ENCODE peak calls at places on chromosomes 5 and 9, in seven cellular contexts. H, R, M, W, Y, F and S are unnamed samples.

GRCh38 chr9:110602281-110602680 is 22.7 kb upstream of the SVEP1 start:
- DNase-seq in H (no peak), R (no peak), M (no peak), W (no peak), Y (no peak), F (no peak), S (no peak)

GRCh38 chr5:124649548-124650501 is 96.6 kb downstream of the ZNF608 start:
- DNase-seq in H (no peak), R (no peak), M (peak), W (no peak), Y (no peak), F (peak), S (no peak)

GRCh38 chr9:13719981-13720380 is 440.5 kb upstream of the MPDZ start:
- DNase-seq in H (no peak), R (no peak), M (no peak), W (no peak), Y (no peak), F (no peak), S (no peak)

GRCh38 chr9:129412814-129413536 is 207.9 kb downstream of the C9orf50 start:
- DNase-seq in H (peak), R (peak), M (peak), W (peak), Y (no peak), F (peak), S (peak)

GRCh38 chr5:122846051-122846567 is 696 bp downstream of the SNX24 start:
- DNase-seq in H (no peak), R (no peak), M (no peak), W (no peak), Y (peak), F (no peak), S (no peak)

GRCh38 chr5:122694884-122695283 is 80.0 kb upstream of the SNX2 start:
- DNase-seq in H (no peak), R (no peak), M (no peak), W (no peak), Y (no peak), F (no peak), S (no peak)

GRCh38 chr5:181260720-181261319 is at the start of gene TRIM52:
- DNase-seq in H (peak), R (peak), M (peak), W (peak), Y (peak), F (peak), S (peak)

GRCh38 chr5:103487822-103488493 is 74.6 kb downstream of the NUDT12 start:
- DNase-seq in H (no peak), R (no peak), M (no peak), W (no peak), Y (no peak), F (no peak), S (no peak)

GRCh38 chr5:56814361-56814962 is 887 bp upstream of the MAP3K1 start:
- DNase-seq in H (peak), R (no peak), M (peak), W (no peak), Y (peak), F (peak), S (no peak)

GRCh38 chr5:167348286-167348926 is 943.0 kb upstream of the WWC1 start:
- DNase-seq in H (no peak), R (no peak), M (no peak), W (no peak), Y (no peak), F (no peak), S (no peak)

GRCh38 chr5:60285910-60286309 is 392.4 kb upstream of the PDE4D start:
- DNase-seq in H (no peak), R (no peak), M (no peak), W (no peak), Y (no peak), F (no peak), S (no peak)

GRCh38 chr9:128243486-128244415 is 32.1 kb downstream of the GOLGA2 start:
- DNase-seq in H (no peak), R (no peak), M (no peak), W (peak), Y (no peak), F (no peak), S (no peak)

GRCh38 chr5:32325067-32325466 is 12.3 kb upstream of the MTMR12 start:
- DNase-seq in H (no peak), R (no peak), M (no peak), W (no peak), Y (no peak), F (no peak), S (no peak)

GRCh38 chr9:114929166-114929565 is 1.2 kb downstream of the TNFSF8 start:
- DNase-seq in H (no peak), R (no peak), M (no peak), W (no peak), Y (no peak), F (no peak), S (no peak)

GRCh38 chr5:141816598-141817399 is 61.4 kb downstream of the PCDH1 start:
- DNase-seq in H (no peak), R (no peak), M (no peak), W (no peak), Y (no peak), F (no peak), S (no peak)

GRCh38 chr9:81071108-81071507 is 618.2 kb downstream of the TLE1 start:
- DNase-seq in H (no peak), R (no peak), M (no peak), W (no peak), Y (no peak), F (no peak), S (no peak)

GRCh38 chr5:120613729-120614128 is 149.6 kb downstream of the PRR16 start:
- DNase-seq in H (no peak), R (no peak), M (no peak), W (no peak), Y (no peak), F (no peak), S (no peak)

GRCh38 chr9:35993976-35994720 is 36.2 kb upstream of the OR2S2 start:
- DNase-seq in H (no peak), R (no peak), M (no peak), W (no peak), Y (no peak), F (no peak), S (no peak)

GRCh38 chr5:90803891-90804290 is 245.3 kb downstream of the ADGRV1 start:
- DNase-seq in H (no peak), R (no peak), M (no peak), W (no peak), Y (no peak), F (no peak), S (no peak)

GRCh38 chr5:99010294-99010693 is 81.5 kb upstream of the CHD1 start:
- DNase-seq in H (no peak), R (no peak), M (no peak), W (no peak), Y (no peak), F (no peak), S (no peak)

GRCh38 chr5:86337667-86338460 is 279.9 kb upstream of the COX7C start:
- DNase-seq in H (no peak), R (no peak), M (no peak), W (no peak), Y (no peak), F (no peak), S (peak)

GRCh38 chr9:20550326-20550725 is 72.0 kb downstream of the MLLT3 start:
- DNase-seq in H (no peak), R (no peak), M (no peak), W (no peak), Y (no peak), F (no peak), S (no peak)

GRCh38 chr5:62419609-62420008 is 7.0 kb downstream of the IPO11 start:
- DNase-seq in H (no peak), R (no peak), M (no peak), W (no peak), Y (no peak), F (no peak), S (no peak)

GRCh38 chr5:103827976-103828375 is 265.4 kb upstream of the NUDT12 start:
- DNase-seq in H (no peak), R (no peak), M (no peak), W (no peak), Y (no peak), F (no peak), S (no peak)

GRCh38 chr5:173326501-173326960 is 1.7 kb downstream of the STC2 start:
- DNase-seq in H (no peak), R (no peak), M (no peak), W (no peak), Y (no peak), F (no peak), S (no peak)

GRCh38 chr5:75465480-75465879 is 45.9 kb downstream of the CERT1 start:
- DNase-seq in H (no peak), R (no peak), M (no peak), W (no peak), Y (no peak), F (no peak), S (no peak)

GRCh38 chr9:21746550-21746949 is 55.9 kb upstream of the MTAP start:
- DNase-seq in H (no peak), R (no peak), M (no peak), W (no peak), Y (no peak), F (no peak), S (no peak)

GRCh38 chr5:99973779-99974178 is 561.4 kb upstream of the FAM174A start:
- DNase-seq in H (no peak), R (no peak), M (no peak), W (no peak), Y (no peak), F (no peak), S (no peak)

GRCh38 chr9:81492710-81493447 is 196.5 kb downstream of the TLE1 start:
- DNase-seq in H (no peak), R (no peak), M (no peak), W (no peak), Y (peak), F (no peak), S (no peak)

GRCh38 chr5:81779125-81779934 is 28.4 kb upstream of the SSBP2 start:
- DNase-seq in H (peak), R (no peak), M (peak), W (peak), Y (no peak), F (peak), S (peak)

GRCh38 chr5:81782811-81783210 is 31.9 kb upstream of the SSBP2 start:
- DNase-seq in H (no peak), R (no peak), M (no peak), W (no peak), Y (no peak), F (no peak), S (no peak)

GRCh38 chr5:81776258-81776657 is 25.4 kb upstream of the SSBP2 start:
- DNase-seq in H (no peak), R (no peak), M (peak), W (no peak), Y (no peak), F (no peak), S (no peak)

GRCh38 chr5:81779935-81780266 is 29.0 kb upstream of the SSBP2 start:
- DNase-seq in H (no peak), R (no peak), M (no peak), W (no peak), Y (no peak), F (no peak), S (no peak)

GRCh38 chr5:81778642-81779041 is 27.7 kb upstream of the SSBP2 start:
- DNase-seq in H (no peak), R (no peak), M (no peak), W (no peak), Y (no peak), F (no peak), S (no peak)
- TF ChIP-seq POLR2AphosphoS5 in H (no peak), R (no peak), M (no peak), W (peak), Y (no peak), F (no peak), S (no peak)

DNA sequence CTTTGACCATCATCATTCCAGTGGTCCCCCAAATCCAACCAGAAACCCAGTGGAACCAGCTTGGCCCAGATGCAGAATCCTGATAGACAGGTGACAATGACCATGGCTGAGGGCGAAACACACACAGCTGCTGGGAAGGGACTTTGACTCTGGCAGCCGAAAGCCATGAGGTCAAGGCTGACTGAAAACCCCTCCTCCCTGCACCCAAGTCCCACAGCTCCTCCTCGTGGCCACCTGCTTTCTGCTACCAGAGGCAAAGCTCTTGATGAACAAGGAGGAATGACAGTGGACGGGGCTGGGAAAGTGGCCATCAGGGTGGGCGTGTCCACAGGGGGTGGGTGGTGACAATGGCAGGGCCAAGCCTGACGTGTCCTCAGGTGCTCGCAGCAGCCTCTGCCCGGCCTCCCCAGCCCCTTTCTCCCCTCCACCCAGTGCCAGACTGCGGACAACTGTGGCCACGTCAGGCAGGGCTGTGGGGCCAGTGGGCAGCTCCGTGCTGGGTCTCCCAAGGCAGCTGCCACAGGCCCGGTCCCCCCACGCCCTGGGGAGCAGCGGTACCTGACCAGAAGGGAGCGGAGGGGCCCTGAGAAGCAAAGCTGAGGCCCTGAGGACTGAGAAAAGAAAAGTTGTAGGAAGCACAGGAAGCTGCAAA is 30.8 kb upstream of the SARDH start:
- DNase-seq in H (no peak), R (peak), M (no peak), W (peak), Y (peak), F (peak), S (no peak)
- TF ChIP-seq CTCF in H (no peak), R (no peak), M (no peak), W (no peak), Y (peak), F (no peak), S (no peak)

GRCh38 chr9:1320041-1320440 is 269.9 kb downstream of the DMRT2 start:
- DNase-seq in H (no peak), R (no peak), M (no peak), W (no peak), Y (no peak), F (no peak), S (no peak)
- TF ChIP-seq POLR2AphosphoS5 in H (no peak), R (no peak), M (no peak), W (no peak), Y (no peak), F (no peak), S (no peak)

GRCh38 chr5:40904994-40905306 is 4.3 kb upstream of the C7 start:
- DNase-seq in H (no peak), R (no peak), M (no peak), W (no peak), Y (no peak), F (no peak), S (no peak)
- TF ChIP-seq CTCF in H (no peak), R (no peak), M (no peak), W (no peak), Y (no peak), F (no peak), S (no peak)

GRCh38 chr5:96244696-96245095 is 188.4 kb downstream of the PCSK1 start:
- DNase-seq in H (no peak), R (no peak), M (no peak), W (no peak), Y (no peak), F (no peak), S (no peak)

GRCh38 chr5:96245401-96246091 is 187.5 kb downstream of the PCSK1 start:
- DNase-seq in H (no peak), R (no peak), M (no peak), W (no peak), Y (peak), F (no peak), S (no peak)

GRCh38 chr5:96248152-96248551 is 184.9 kb downstream of the PCSK1 start:
- DNase-seq in H (no peak), R (no peak), M (no peak), W (no peak), Y (no peak), F (no peak), S (no peak)

GRCh38 chr5:96247733-96248132 is 185.3 kb downstream of the PCSK1 start:
- DNase-seq in H (no peak), R (no peak), M (no peak), W (no peak), Y (no peak), F (no peak), S (no peak)

GRCh38 chr5:96247097-96247675 is 185.9 kb downstream of the PCSK1 start:
- DNase-seq in H (peak), R (no peak), M (no peak), W (no peak), Y (no peak), F (peak), S (no peak)
- TF ChIP-seq POLR2AphosphoS5 in H (peak), R (peak), M (peak), W (no peak), Y (no peak), F (no peak), S (peak)

DNA sequence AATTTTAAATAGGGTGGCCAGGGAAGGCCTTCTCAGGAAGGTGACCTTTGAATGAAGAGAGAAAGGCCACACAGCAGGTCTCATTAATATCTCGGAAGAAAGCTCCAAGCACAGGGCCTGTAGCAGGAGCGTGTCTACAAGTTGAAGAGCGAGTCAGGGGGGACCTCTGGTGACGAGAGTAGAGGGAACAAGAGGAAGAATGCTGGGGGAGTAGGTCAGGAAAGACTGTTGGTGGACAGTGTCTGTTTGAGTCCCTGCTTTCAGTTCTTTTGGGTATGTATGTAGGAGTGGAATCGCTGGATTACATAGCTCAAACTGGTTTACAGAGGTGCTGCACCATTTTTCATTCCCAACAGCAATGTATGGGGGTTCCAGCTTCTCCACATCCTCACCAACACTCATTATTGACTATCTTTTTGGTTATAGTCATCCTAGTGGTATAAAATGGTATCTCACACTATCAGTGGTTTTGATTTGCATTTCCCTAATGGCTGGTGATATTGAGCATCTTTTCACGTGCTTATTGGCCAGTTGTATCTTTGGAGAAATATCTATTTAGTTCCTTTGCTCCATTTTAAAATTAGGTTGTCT is 55.8 kb downstream of the NUP214 start:
- DNase-seq in H (no peak), R (no peak), M (no peak), W (no peak), Y (no peak), F (no peak), S (no peak)
- TF ChIP-seq CTCF in H (no peak), R (no peak), M (no peak), W (no peak), Y (no peak), F (no peak), S (no peak)

GRCh38 chr5:72955768-72956323 is at the start of gene FCHO2:
- DNase-seq in H (peak), R (peak), M (peak), W (peak), Y (peak), F (peak), S (peak)
- TF ChIP-seq POLR2AphosphoS5 in H (peak), R (peak), M (peak), W (peak), Y (peak), F (peak), S (peak)